ENCODE peak calls at places on chromosomes 5 and 9, in eight cellular contexts. Y is HAP-1, C is tibial nerve, V is small intestine, S is IMR-90, M is cardiac muscle cell, U is GM06990, G is endodermal cell. B is an unnamed sample. For H3K27me3 and H3K36me3, the result is how much of the 10 kb centered on the place peaks cover.

GRCh38 chr5:168637793-168638192 is 58.6 kb upstream of the PANK3 start:
- DNase-seq in Y (no peak), C (no peak), V (no peak), S (no peak), M (no peak), U (no peak), G (no peak), B (no peak)

GRCh38 chr9:4892501-4893194 is 92.4 kb upstream of the JAK2 start:
- DNase-seq in Y (no peak), C (no peak), V (no peak), S (no peak), M (no peak), U (no peak), G (no peak), B (no peak)

GRCh38 chr5:171882118-171882517 is 96.5 kb downstream of the SMIM23 start:
- DNase-seq in Y (no peak), C (no peak), V (no peak), S (no peak), M (no peak), U (no peak), G (no peak), B (no peak)

GRCh38 chr5:13591621-13592020 is 352.9 kb downstream of the DNAH5 start:
- DNase-seq in Y (no peak), C (no peak), V (peak), S (peak), M (peak), U (no peak), G (no peak), B (no peak)

GRCh38 chr5:132557425-132557805 is 638 bp downstream of the RAD50 start:
- DNase-seq in Y (peak), C (no peak), V (peak), S (peak), M (peak), U (no peak), G (peak), B (no peak)

GRCh38 chr9:82597225-82598158 is 465.4 kb downstream of the RASEF start:
- DNase-seq in Y (no peak), C (no peak), V (peak), S (peak), M (peak), U (no peak), G (no peak), B (no peak)

GRCh38 chr5:88544616-88545150 is 276.0 kb upstream of the TMEM161B start:
- DNase-seq in Y (peak), C (no peak), V (no peak), S (no peak), M (no peak), U (no peak), G (no peak), B (no peak)

GRCh38 chr9:26324787-26325186 is 567.8 kb downstream of the CAAP1 start:
- DNase-seq in Y (no peak), C (no peak), V (no peak), S (peak), M (peak), U (no peak), G (no peak), B (no peak)

GRCh38 chr9:94950733-94951590 is 224.5 kb downstream of the AOPEP start:
- DNase-seq in Y (no peak), C (no peak), V (peak), S (peak), M (peak), U (no peak), G (peak), B (no peak)

GRCh38 chr5:61089351-61089750 is 72.9 kb downstream of the SMIM15 start:
- DNase-seq in Y (no peak), C (no peak), V (no peak), S (peak), M (peak), U (no peak), G (no peak), B (no peak)

GRCh38 chr5:959581-960531 is 48.7 kb upstream of the NKD2 start:
- DNase-seq in Y (no peak), C (no peak), V (no peak), S (no peak), M (no peak), U (no peak), G (no peak), B (peak)

GRCh38 chr5:96896285-96896711 is 20.0 kb downstream of the ERAP2 start:
- DNase-seq in Y (no peak), C (no peak), V (no peak), S (no peak), M (no peak), U (no peak), G (no peak), B (peak)

GRCh38 chr5:16880547-16880946 is 55.5 kb downstream of the MYO10 start:
- DNase-seq in Y (no peak), C (no peak), V (no peak), S (no peak), M (no peak), U (no peak), G (no peak), B (no peak)
- H3K27me3 ChIP-seq in Y (under half), C (under half), V (under half), S (under half), M (under half), U (under half), G (under half), B (under half)

DNA sequence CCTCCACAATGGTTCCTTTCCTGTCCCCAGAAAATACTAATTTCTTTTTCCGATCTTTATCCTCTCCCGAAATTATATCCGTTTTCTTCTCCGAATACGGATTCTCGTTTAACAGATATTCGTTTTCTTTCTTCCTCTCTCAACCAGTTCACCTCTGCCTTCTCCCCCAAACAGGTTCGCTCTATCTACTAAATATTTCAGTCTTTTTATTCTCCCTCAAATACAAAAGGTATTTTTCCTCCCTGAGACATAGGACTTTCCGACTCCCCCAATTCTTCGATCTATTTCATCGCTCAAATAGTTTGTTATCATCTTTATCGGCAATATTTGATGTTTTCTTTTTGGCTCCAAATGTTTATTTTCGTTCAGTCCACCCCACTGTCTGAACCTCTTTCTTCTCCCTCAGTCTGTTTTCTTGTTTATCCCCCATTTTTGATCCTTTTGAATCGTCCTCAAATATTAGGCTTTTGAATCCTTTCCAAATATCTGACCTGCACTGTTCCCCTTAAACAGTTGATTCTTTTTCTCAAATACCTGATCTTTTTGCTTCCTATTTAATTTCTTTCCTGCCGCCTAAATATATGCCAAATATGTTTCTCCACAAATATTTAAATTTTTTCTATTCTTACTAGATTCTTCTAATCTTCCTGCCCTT is 4.4 kb downstream of the PITX1 start:
- DNase-seq in Y (no peak), C (no peak), V (no peak), S (no peak), M (no peak), U (no peak), G (no peak), B (no peak)
- H3K4me3 ChIP-seq in Y (no peak), C (no peak), V (no peak), S (no peak), M (no peak), U (no peak), G (no peak), B (no peak)

GRCh38 chr5:9715891-9716335 is 85.8 kb upstream of the TAS2R1 start:
- DNase-seq in Y (no peak), C (no peak), V (no peak), S (peak), M (peak), U (no peak), G (peak), B (no peak)
- H3K36me3 ChIP-seq in Y (under half), C (under half), V (under half), S (under half), M (under half), U (under half), G (under half), B (under half)

GRCh38 chr5:53488195-53488594 is 7.8 kb downstream of the FST start:
- DNase-seq in Y (no peak), C (no peak), V (no peak), S (peak), M (no peak), U (no peak), G (no peak), B (no peak)
- H3K27me3 ChIP-seq in Y (under half), C (under half), V (under half), S (under half), M (under half), U (under half), G (under half), B (under half)

DNA sequence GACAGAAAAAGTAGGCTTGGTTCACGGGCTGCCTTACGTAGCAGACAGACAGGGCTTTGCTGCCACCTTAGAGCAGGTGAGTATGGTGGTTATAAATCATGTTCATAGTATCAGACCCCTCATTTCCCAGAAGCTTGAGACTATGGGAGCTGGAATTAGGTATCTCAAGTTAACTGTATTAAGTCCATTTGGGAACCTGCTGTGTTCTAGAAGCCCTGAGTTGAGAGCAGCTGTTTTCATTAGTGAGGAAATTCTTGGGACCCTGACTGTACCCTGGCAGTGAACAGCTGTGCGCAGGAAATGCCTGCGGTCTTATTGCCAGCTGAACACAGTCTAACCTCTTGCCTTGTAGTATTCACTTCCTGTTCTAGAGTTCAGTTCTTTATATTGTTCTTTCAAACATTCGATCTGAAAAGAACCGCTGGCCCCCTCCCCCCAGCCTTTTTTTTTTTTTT is 29.8 kb downstream of the UGCG start:
- DNase-seq in Y (no peak), C (no peak), V (peak), S (peak), M (peak), U (peak), G (no peak), B (peak)
- H3K4me3 ChIP-seq in Y (no peak), C (no peak), V (no peak), S (no peak), M (no peak), U (no peak), G (no peak), B (peak)

B was measured in CD8-positive, alpha-beta T cell.